ENCODE peak calls at places on chromosomes 6 and 20, in seven cellular contexts. G, S, E, L, W, K and R are unnamed samples.
A peak's percentile ranks its signal among the peaks of the same experiment; 100 is the strongest.

GRCh38 chr6:90168693-90169131 is 127.9 kb downstream of the BACH2 start:
- DNase-seq in G (no peak), S (no peak), E (peak; percentile 79), L (no peak), W (no peak), K (no peak), R (no peak)

GRCh38 chr6:95518630-95519227 is 58.6 kb upstream of the MANEA start:
- DNase-seq in G (no peak), S (no peak), E (no peak), L (peak; percentile 62), W (no peak), K (no peak), R (no peak)

GRCh38 chr6:13281630-13282156 is 46.6 kb downstream of the TBC1D7 start:
- DNase-seq in G (no peak), S (no peak), E (no peak), L (no peak), W (no peak), K (no peak), R (no peak)

GRCh38 chr20:44582321-44583025 is at the start of gene PKIG:
- DNase-seq in G (peak; percentile 79), S (peak; percentile 81), E (peak; percentile 90), L (peak; percentile 39), W (no peak), K (peak; percentile 82), R (no peak)

GRCh38 chr20:39112196-39112743 is 150.1 kb downstream of the DHX35 start:
- DNase-seq in G (peak; percentile 21), S (peak; percentile 51), E (peak; percentile 28), L (peak; percentile 63), W (no peak), K (no peak), R (peak; percentile 47)

GRCh38 chr6:72617721-72618120 is 4.1 kb upstream of the KCNQ5 start:
- DNase-seq in G (no peak), S (no peak), E (no peak), L (peak; percentile 9), W (no peak), K (no peak), R (no peak)

GRCh38 chr6:130033999-130034814 is 15.8 kb downstream of the L3MBTL3 start:
- DNase-seq in G (peak; percentile 63), S (no peak), E (peak; percentile 90), L (peak; percentile 45), W (peak; percentile 53), K (no peak), R (no peak)

GRCh38 chr6:141203902-141204575 is 928.7 kb upstream of the GJE1 start:
- DNase-seq in G (no peak), S (no peak), E (peak; percentile 95), L (no peak), W (no peak), K (no peak), R (no peak)

GRCh38 chr20:8690074-8690473 is 378.8 kb upstream of the PLCB4 start:
- DNase-seq in G (no peak), S (no peak), E (no peak), L (no peak), W (no peak), K (no peak), R (no peak)

GRCh38 chr6:151482290-151482689 is 11.5 kb upstream of the CCDC170 start:
- DNase-seq in G (no peak), S (no peak), E (peak; percentile 52), L (no peak), W (no peak), K (no peak), R (no peak)

GRCh38 chr6:16758163-16758975 is 2.9 kb downstream of the ATXN1 start:
- DNase-seq in G (no peak), S (no peak), E (no peak), L (no peak), W (no peak), K (no peak), R (no peak)

GRCh38 chr20:61371501-61372150 is 119.6 kb downstream of the CDH4 start:
- DNase-seq in G (no peak), S (no peak), E (peak; percentile 5), L (no peak), W (no peak), K (no peak), R (no peak)

GRCh38 chr20:9572690-9573089 is 58.3 kb downstream of the LAMP5 start:
- DNase-seq in G (no peak), S (no peak), E (no peak), L (no peak), W (no peak), K (no peak), R (no peak)

GRCh38 chr20:3539708-3540107 is 68.9 kb downstream of the ATRN start:
- DNase-seq in G (no peak), S (no peak), E (no peak), L (no peak), W (no peak), K (no peak), R (no peak)

GRCh38 chr6:81246200-81246599 is 506.3 kb downstream of the TENT5A start:
- DNase-seq in G (no peak), S (no peak), E (no peak), L (no peak), W (no peak), K (no peak), R (no peak)

GRCh38 chr6:170254315-170255213 is 36.3 kb downstream of the DLL1 start:
- DNase-seq in G (no peak), S (no peak), E (no peak), L (no peak), W (no peak), K (peak; percentile 46), R (no peak)

GRCh38 chr6:130354322-130354721 is 11.5 kb upstream of the TMEM200A start:
- DNase-seq in G (no peak), S (no peak), E (no peak), L (no peak), W (no peak), K (no peak), R (no peak)

GRCh38 chr6:56803594-56803993 is 151.3 kb upstream of the BEND6 start:
- DNase-seq in G (no peak), S (no peak), E (peak; percentile 30), L (no peak), W (no peak), K (no peak), R (no peak)

GRCh38 chr6:31574106-31575061 is 981 bp upstream of the TNF start:
- DNase-seq in G (no peak), S (no peak), E (no peak), L (no peak), W (no peak), K (no peak), R (no peak)

GRCh38 chr6:63307581-63308246 is 12.1 kb downstream of the LGSN start:
- DNase-seq in G (no peak), S (no peak), E (peak; percentile 64), L (peak; percentile 20), W (no peak), K (no peak), R (no peak)

GRCh38 chr20:33696448-33696847 is 10.3 kb upstream of the E2F1 start:
- DNase-seq in G (no peak), S (no peak), E (no peak), L (no peak), W (no peak), K (no peak), R (no peak)

GRCh38 chr6:41428995-41429417 is 93.6 kb downstream of the NCR2 start:
- DNase-seq in G (peak; percentile 72), S (peak; percentile 52), E (peak; percentile 18), L (no peak), W (no peak), K (peak; percentile 83), R (no peak)
- H3K27me3 ChIP-seq in G (no peaks in the 10 kb centered on the region), S (peaks cover 3% of the 10 kb centered on the region), E (peaks cover 50% of the 10 kb centered on the region), L (peaks cover 25% of the 10 kb centered on the region), W (no peaks in the 10 kb centered on the region), K (no peaks in the 10 kb centered on the region), R (no peaks in the 10 kb centered on the region)

GRCh38 chr6:10960171-10960570 is 73.3 kb downstream of the SYCP2L start:
- DNase-seq in G (no peak), S (no peak), E (no peak), L (no peak), W (no peak), K (no peak), R (no peak)

GRCh38 chr6:10963113-10963512 is 76.3 kb downstream of the SYCP2L start:
- DNase-seq in G (no peak), S (no peak), E (peak; percentile 1), L (no peak), W (no peak), K (no peak), R (no peak)

GRCh38 chr6:10962673-10963072 is 75.8 kb downstream of the SYCP2L start:
- DNase-seq in G (no peak), S (no peak), E (peak; percentile 95), L (no peak), W (no peak), K (no peak), R (no peak)

GRCh38 chr6:10964684-10965083 is 77.8 kb downstream of the SYCP2L start:
- DNase-seq in G (no peak), S (no peak), E (no peak), L (no peak), W (no peak), K (no peak), R (no peak)

DNA sequence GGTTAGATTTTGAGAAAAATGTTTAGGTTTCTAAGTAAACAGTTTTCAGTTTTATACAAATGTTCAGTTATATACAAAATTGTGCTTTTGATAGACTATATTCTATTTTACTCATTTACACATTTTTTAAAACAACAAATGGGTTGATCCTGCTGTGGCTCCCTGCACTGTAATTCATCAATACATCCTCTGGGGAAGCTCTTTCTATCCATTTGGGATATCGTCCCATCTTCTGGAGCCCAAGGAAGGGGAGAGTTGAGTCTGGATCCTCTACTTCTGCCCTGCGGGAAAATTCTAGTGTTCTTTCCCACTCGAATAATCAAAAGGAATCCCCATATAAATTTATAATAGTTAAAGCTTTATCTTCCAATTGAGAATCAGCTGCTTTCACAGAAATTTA is 75.0 kb downstream of the SYCP2L start:
- DNase-seq in G (no peak), S (no peak), E (no peak), L (no peak), W (no peak), K (no peak), R (no peak)
- TF ChIP-seq CTCF in G (no peak), S (no peak), E (peak; percentile 10), L (no peak), W (no peak), K (no peak), R (no peak)

GRCh38 chr6:33781105-33781975 is 7.6 kb downstream of the LEMD2 start:
- DNase-seq in G (no peak), S (no peak), E (no peak), L (no peak), W (no peak), K (no peak), R (no peak)
- TF ChIP-seq POLR2A in G (no peak), S (no peak), E (no peak), L (no peak), W (no peak), K (no peak), R (no peak)

GRCh38 chr6:33193619-33194018 is 1.4 kb upstream of the COL11A2 start:
- DNase-seq in G (no peak), S (no peak), E (no peak), L (no peak), W (no peak), K (no peak), R (no peak)

GRCh38 chr6:33190504-33191107 is 1.7 kb downstream of the COL11A2 start:
- DNase-seq in G (no peak), S (no peak), E (no peak), L (no peak), W (no peak), K (no peak), R (no peak)

GRCh38 chr6:33192671-33193602 is 670 bp upstream of the COL11A2 start:
- DNase-seq in G (no peak), S (peak; percentile 55), E (no peak), L (no peak), W (peak; percentile 56), K (no peak), R (peak; percentile 41)

GRCh38 chr6:33191383-33192104 is 723 bp downstream of the COL11A2 start:
- DNase-seq in G (no peak), S (no peak), E (no peak), L (no peak), W (no peak), K (no peak), R (no peak)

GRCh38 chr6:33192105-33192646 is at the start of gene COL11A2:
- DNase-seq in G (no peak), S (no peak), E (no peak), L (no peak), W (no peak), K (no peak), R (no peak)
- H3K27me3 ChIP-seq in G (peaks cover 8% of the 10 kb centered on the region), S (no peaks in the 10 kb centered on the region), E (peaks cover 43% of the 10 kb centered on the region), L (peaks cover 21% of the 10 kb centered on the region), W (no peaks in the 10 kb centered on the region), K (no peaks in the 10 kb centered on the region), R (no peaks in the 10 kb centered on the region)